ENCODE peak calls at places on chromosomes 2 and 18, in ten cellular contexts. Q is gastrocnemius medialis, C is body of pancreas, P is Peyer's patch, U is heart left ventricle, T is spleen, O is transverse colon, Z is IMR-90, W is testis, Y is HCT116. D is an unnamed sample. For H3K36me3, the result is how much of the 10 kb centered on the place peaks cover.

GRCh38 chr2:110804915-110805314 is 72.5 kb downstream of the ACOXL start:
- DNase-seq in Q (no peak), C (no peak), P (no peak), U (no peak), T (no peak), O (no peak), Z (no peak), W (no peak), Y (no peak), D (no peak)

GRCh38 chr18:23964282-23965238 is 50.0 kb upstream of the TTC39C start:
- DNase-seq in Q (no peak), C (no peak), P (no peak), U (no peak), T (no peak), O (peak), Z (no peak), W (no peak), Y (peak), D (no peak)

GRCh38 chr2:206555721-206556120 is 86.6 kb upstream of the FAM237A start:
- DNase-seq in Q (no peak), C (no peak), P (no peak), U (no peak), T (no peak), O (no peak), Z (peak), W (no peak), Y (no peak), D (no peak)

GRCh38 chr2:97869722-97870346 is 125.9 kb downstream of the TMEM131 start:
- DNase-seq in Q (no peak), C (no peak), P (no peak), U (no peak), T (no peak), O (no peak), Z (peak), W (no peak), Y (no peak), D (no peak)

GRCh38 chr2:219060821-219061791 is at the start of gene IHH:
- DNase-seq in Q (no peak), C (peak), P (peak), U (no peak), T (no peak), O (peak), Z (no peak), W (no peak), Y (no peak), D (peak)

GRCh38 chr18:11034816-11035215 is 114.6 kb downstream of the PIEZO2 start:
- DNase-seq in Q (no peak), C (no peak), P (no peak), U (no peak), T (no peak), O (no peak), Z (peak), W (no peak), Y (no peak), D (no peak)

GRCh38 chr18:62637807-62638687 is 77.3 kb upstream of the PHLPP1 start:
- DNase-seq in Q (no peak), C (peak), P (peak), U (no peak), T (no peak), O (peak), Z (peak), W (peak), Y (peak), D (peak)

GRCh38 chr2:149561309-149561926 is 26.2 kb downstream of the MMADHC start:
- DNase-seq in Q (no peak), C (peak), P (no peak), U (no peak), T (no peak), O (no peak), Z (peak), W (peak), Y (no peak), D (no peak)

GRCh38 chr2:21819475-21819874 is 695.7 kb downstream of the TDRD15 start:
- DNase-seq in Q (no peak), C (no peak), P (no peak), U (no peak), T (no peak), O (no peak), Z (peak), W (no peak), Y (no peak), D (no peak)

GRCh38 chr2:69046221-69046662 is 33.3 kb downstream of the ANTXR1 start:
- DNase-seq in Q (no peak), C (no peak), P (no peak), U (no peak), T (no peak), O (no peak), Z (peak), W (no peak), Y (no peak), D (no peak)

GRCh38 chr2:29706171-29706690 is 215.2 kb downstream of the ALK start:
- DNase-seq in Q (no peak), C (no peak), P (no peak), U (no peak), T (no peak), O (no peak), Z (no peak), W (no peak), Y (no peak), D (no peak)

GRCh38 chr2:150145312-150145711 is 342.2 kb downstream of the RND3 start:
- DNase-seq in Q (no peak), C (no peak), P (no peak), U (no peak), T (no peak), O (no peak), Z (no peak), W (no peak), Y (no peak), D (no peak)

GRCh38 chr18:27778441-27778840 is 398.5 kb downstream of the CDH2 start:
- DNase-seq in Q (no peak), C (no peak), P (no peak), U (no peak), T (no peak), O (no peak), Z (peak), W (no peak), Y (no peak), D (no peak)

GRCh38 chr2:186690796-186691195 is 3.1 kb upstream of the FAM171B start:
- DNase-seq in Q (no peak), C (no peak), P (no peak), U (no peak), T (no peak), O (no peak), Z (peak), W (no peak), Y (no peak), D (no peak)

GRCh38 chr2:115414461-115414860 is 972.0 kb downstream of the DPP10 start:
- DNase-seq in Q (no peak), C (no peak), P (no peak), U (no peak), T (no peak), O (no peak), Z (no peak), W (no peak), Y (no peak), D (no peak)

GRCh38 chr2:70214958-70215357 is 24.1 kb upstream of the C2orf42 start:
- DNase-seq in Q (no peak), C (no peak), P (no peak), U (no peak), T (no peak), O (no peak), Z (peak), W (no peak), Y (no peak), D (no peak)

GRCh38 chr2:226738821-226739507 is 60.7 kb downstream of the IRS1 start:
- DNase-seq in Q (peak), C (no peak), P (no peak), U (no peak), T (no peak), O (no peak), Z (no peak), W (no peak), Y (no peak), D (no peak)

GRCh38 chr2:216406861-216407260 is 5.4 kb upstream of the SMARCAL1 start:
- DNase-seq in Q (no peak), C (no peak), P (no peak), U (no peak), T (no peak), O (no peak), Z (no peak), W (no peak), Y (no peak), D (no peak)

GRCh38 chr2:3251974-3252373 is 125.6 kb downstream of the EIPR1 start:
- DNase-seq in Q (no peak), C (no peak), P (no peak), U (no peak), T (no peak), O (no peak), Z (peak), W (peak), Y (no peak), D (no peak)

GRCh38 chr2:197297772-197298318 is 12.7 kb downstream of the ANKRD44 start:
- DNase-seq in Q (no peak), C (no peak), P (no peak), U (no peak), T (no peak), O (no peak), Z (no peak), W (no peak), Y (no peak), D (no peak)

GRCh38 chr2:7203056-7203467 is 285.9 kb downstream of the RNF144A start:
- DNase-seq in Q (no peak), C (peak), P (no peak), U (peak), T (no peak), O (peak), Z (peak), W (peak), Y (peak), D (no peak)

GRCh38 chr18:60198063-60198462 is 174.5 kb downstream of the MC4R start:
- DNase-seq in Q (no peak), C (no peak), P (no peak), U (no peak), T (no peak), O (no peak), Z (peak), W (no peak), Y (no peak), D (no peak)

GRCh38 chr2:24909555-24910177 is 10.4 kb downstream of the ADCY3 start:
- DNase-seq in Q (no peak), C (no peak), P (no peak), U (no peak), T (no peak), O (peak), Z (peak), W (no peak), Y (no peak), D (no peak)

GRCh38 chr18:28584726-28585125 is 407.8 kb upstream of the CDH2 start:
- DNase-seq in Q (no peak), C (no peak), P (no peak), U (no peak), T (no peak), O (no peak), Z (peak), W (no peak), Y (peak), D (no peak)

GRCh38 chr2:88874063-88874657 is 182.7 kb downstream of the RPIA start:
- DNase-seq in Q (no peak), C (peak), P (no peak), U (peak), T (no peak), O (no peak), Z (peak), W (peak), Y (peak), D (no peak)

GRCh38 chr2:85387754-85388153 is 22.4 kb downstream of the CAPG start:
- DNase-seq in Q (no peak), C (no peak), P (no peak), U (no peak), T (no peak), O (no peak), Z (no peak), W (no peak), Y (no peak), D (no peak)

GRCh38 chr18:58462975-58463374 is 165.9 kb downstream of the ALPK2 start:
- DNase-seq in Q (no peak), C (no peak), P (no peak), U (no peak), T (no peak), O (no peak), Z (no peak), W (no peak), Y (no peak), D (no peak)

GRCh38 chr2:226962374-226962773 is 126.5 kb downstream of the RHBDD1 start:
- DNase-seq in Q (no peak), C (no peak), P (no peak), U (no peak), T (no peak), O (no peak), Z (no peak), W (no peak), Y (no peak), D (no peak)

GRCh38 chr2:193847140-193847539 is 1652.4 kb upstream of the TMEFF2 start:
- DNase-seq in Q (no peak), C (no peak), P (no peak), U (no peak), T (no peak), O (no peak), Z (no peak), W (no peak), Y (no peak), D (no peak)

GRCh38 chr2:201959198-201959597 is 74.5 kb upstream of the FZD7 start:
- DNase-seq in Q (no peak), C (no peak), P (no peak), U (no peak), T (no peak), O (no peak), Z (no peak), W (no peak), Y (no peak), D (no peak)

GRCh38 chr2:60365556-60365955 is 187.9 kb downstream of the BCL11A start:
- DNase-seq in Q (no peak), C (peak), P (no peak), U (no peak), T (no peak), O (no peak), Z (no peak), W (no peak), Y (no peak), D (no peak)

GRCh38 chr2:134668821-134669220 is 50.0 kb downstream of the TMEM163 start:
- DNase-seq in Q (no peak), C (no peak), P (no peak), U (no peak), T (peak), O (peak), Z (no peak), W (no peak), Y (no peak), D (no peak)

GRCh38 chr18:76619342-76620315 is 124.6 kb upstream of the ZNF516 start:
- DNase-seq in Q (peak), C (peak), P (no peak), U (peak), T (peak), O (peak), Z (peak), W (peak), Y (no peak), D (peak)
- H3K4me3 ChIP-seq in Q (peak), C (no peak), P (peak), U (peak), T (peak), O (peak), Z (peak), W (peak), Y (no peak), D (peak)

GRCh38 chr2:190965580-190966222 is 48.3 kb downstream of the STAT1 start:
- DNase-seq in Q (no peak), C (no peak), P (no peak), U (no peak), T (no peak), O (no peak), Z (no peak), W (no peak), Y (no peak), D (no peak)
- TF ChIP-seq POLR2A in Q (no peak), C (no peak), P (no peak), U (no peak), T (no peak), O (no peak), Z (no peak), W (no peak), Y (no peak), D (no peak)

GRCh38 chr2:128139624-128140023 is 48.6 kb downstream of the UGGT1 start:
- DNase-seq in Q (no peak), C (no peak), P (no peak), U (no peak), T (no peak), O (no peak), Z (no peak), W (no peak), Y (no peak), D (no peak)

GRCh38 chr2:128134573-128134972 is 43.6 kb downstream of the UGGT1 start:
- DNase-seq in Q (no peak), C (no peak), P (no peak), U (no peak), T (no peak), O (no peak), Z (peak), W (no peak), Y (no peak), D (no peak)

DNA sequence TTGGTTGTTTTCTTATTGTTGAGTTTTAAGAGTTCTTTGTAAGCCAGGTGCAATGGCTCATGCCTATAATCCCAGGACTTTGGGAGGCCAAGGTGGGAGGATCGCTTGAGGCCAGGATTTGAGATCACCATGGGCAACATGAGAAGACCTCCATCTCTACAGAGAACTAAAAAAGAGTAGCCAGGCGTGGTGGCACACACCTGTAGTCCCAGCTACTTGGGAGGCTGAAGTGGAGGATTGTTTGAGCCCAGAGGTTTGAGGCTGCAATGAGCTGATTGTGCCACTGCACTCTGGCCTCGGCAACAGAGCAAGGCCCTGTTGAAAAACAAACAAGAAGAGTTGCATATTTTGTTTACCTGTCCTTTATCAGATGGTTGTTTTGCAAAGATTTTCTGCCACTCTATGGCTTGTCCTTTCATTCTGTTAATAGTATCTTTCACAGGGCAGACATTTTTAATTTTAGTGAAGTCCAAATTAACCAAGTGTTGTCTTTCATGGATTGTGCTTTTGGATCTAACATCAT is 46.2 kb downstream of the UGGT1 start:
- DNase-seq in Q (no peak), C (no peak), P (no peak), U (no peak), T (no peak), O (no peak), Z (no peak), W (no peak), Y (no peak), D (no peak)
- H3K36me3 ChIP-seq in Q (under half), C (under half), P (half or more), U (half or more), T (half or more), O (half or more), Z (under half), W (under half), Y (under half), D (under half)

GRCh38 chr18:6729247-6730091 is at the start of gene ARHGAP28:
- DNase-seq in Q (peak), C (peak), P (peak), U (peak), T (peak), O (peak), Z (peak), W (peak), Y (no peak), D (peak)
- H3K4me3 ChIP-seq in Q (peak), C (peak), P (peak), U (peak), T (peak), O (peak), Z (peak), W (peak), Y (no peak), D (peak)

DNA sequence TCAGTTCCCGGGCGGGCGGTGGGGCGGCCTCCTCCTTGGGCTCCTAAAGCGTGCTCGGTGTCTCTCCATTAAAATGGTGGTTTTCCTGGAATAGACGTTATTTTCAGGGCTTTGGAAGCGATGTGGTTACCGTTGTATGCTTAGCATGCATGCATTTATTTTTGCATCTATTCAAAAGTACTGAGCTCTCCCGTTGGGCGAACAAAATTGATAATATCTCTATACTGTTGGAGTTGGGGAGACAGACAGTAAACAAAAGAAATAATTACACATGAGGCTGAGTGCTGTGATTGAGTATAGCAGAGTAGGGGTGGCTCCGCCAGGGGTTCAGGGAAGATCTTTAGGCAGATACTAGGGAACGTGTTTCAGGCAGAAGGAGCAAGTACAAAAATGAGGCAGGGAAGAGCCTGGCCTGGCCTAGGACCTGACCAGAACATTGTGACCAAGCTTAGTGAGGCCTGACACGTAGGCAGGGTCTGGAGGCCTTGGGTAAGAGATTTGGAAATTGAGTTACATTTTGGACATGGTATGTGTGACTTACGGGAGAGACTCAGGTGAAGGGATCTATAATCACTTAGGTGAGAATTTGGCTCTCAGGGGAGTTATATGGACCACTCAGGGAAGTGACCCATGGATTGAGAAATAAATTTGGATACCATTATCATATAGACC is 674 bp downstream of the NCAPH start:
- DNase-seq in Q (no peak), C (no peak), P (no peak), U (no peak), T (no peak), O (no peak), Z (no peak), W (no peak), Y (no peak), D (no peak)
- TF ChIP-seq POLR2A in Q (no peak), C (no peak), P (no peak), U (no peak), T (no peak), O (no peak), Z (peak), W (no peak), Y (peak), D (no peak)

GRCh38 chr2:65315042-65315441 is 87.4 kb downstream of the ACTR2 start:
- DNase-seq in Q (no peak), C (no peak), P (no peak), U (no peak), T (no peak), O (no peak), Z (peak), W (no peak), Y (no peak), D (no peak)

GRCh38 chr2:65313954-65314256 is 86.3 kb downstream of the ACTR2 start:
- DNase-seq in Q (no peak), C (no peak), P (no peak), U (no peak), T (no peak), O (no peak), Z (no peak), W (no peak), Y (no peak), D (no peak)

GRCh38 chr2:65311596-65311995 is 84.0 kb downstream of the ACTR2 start:
- DNase-seq in Q (no peak), C (no peak), P (no peak), U (no peak), T (no peak), O (no peak), Z (no peak), W (no peak), Y (no peak), D (no peak)

GRCh38 chr2:65311049-65311448 is 83.4 kb downstream of the ACTR2 start:
- DNase-seq in Q (no peak), C (no peak), P (no peak), U (no peak), T (no peak), O (no peak), Z (no peak), W (no peak), Y (no peak), D (no peak)

DNA sequence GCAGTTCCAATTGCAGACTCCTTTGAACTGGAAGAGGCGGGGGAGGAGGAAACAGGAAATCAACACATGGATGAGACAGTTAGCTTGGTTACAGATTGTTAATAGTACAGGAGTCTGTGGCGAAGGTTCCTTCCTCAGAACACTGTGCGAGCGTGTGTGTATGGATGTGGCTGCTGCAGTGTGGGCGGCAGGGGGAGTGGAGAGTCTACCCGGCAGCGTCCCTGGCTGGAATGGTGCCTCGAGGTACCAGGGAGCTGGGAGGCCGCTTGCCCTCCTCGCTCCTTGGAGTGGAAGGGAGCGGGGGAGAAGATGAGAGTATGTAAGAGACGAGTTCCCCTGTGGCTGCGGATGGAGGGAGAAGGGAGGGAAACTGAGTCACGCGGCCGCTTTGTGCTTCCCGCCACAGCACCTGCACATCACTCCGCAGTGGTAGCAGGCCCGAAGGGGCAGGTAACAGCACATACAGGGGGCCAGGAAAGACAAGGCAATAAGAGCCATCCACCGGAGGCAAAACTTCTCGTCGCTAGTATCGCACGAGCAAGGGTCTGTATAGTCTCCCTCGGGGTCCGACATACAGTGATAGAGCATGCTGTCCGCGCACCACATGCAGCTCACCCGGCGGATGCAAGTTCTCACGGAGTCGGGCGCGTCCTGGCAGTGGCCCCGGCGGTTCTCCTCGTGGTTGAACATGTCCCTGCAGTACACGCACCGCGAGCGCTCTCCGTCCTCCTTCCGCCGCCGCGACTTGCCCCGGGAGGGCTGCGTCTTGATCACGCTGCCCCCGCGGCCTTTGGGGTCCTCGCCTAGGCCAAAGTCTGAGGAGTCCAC is 85.7 kb downstream of the ACTR2 start:
- DNase-seq in Q (no peak), C (no peak), P (no peak), U (no peak), T (no peak), O (no peak), Z (no peak), W (no peak), Y (no peak), D (no peak)
- H3K36me3 ChIP-seq in Q (under half), C (under half), P (half or more), U (half or more), T (under half), O (under half), Z (under half), W (under half), Y (under half), D (under half)

D was measured in right lobe of liver.